ENCODE peak calls at places on chromosomes 13 and 19, in eight cellular contexts. M, E, U, T, I, Q, V and D are unnamed samples.

GRCh38 chr13:31043891-31044657 is 111.6 kb downstream of the TEX26 start:
- DNase-seq in M (peak), U (peak), I (peak), Q (peak), V (peak), T (peak), E (peak), D (peak)

GRCh38 chr19:41334793-41335192 is 18.9 kb downstream of the TGFB1 start:
- DNase-seq in E (no peak), I (no peak), V (no peak), M (no peak), T (no peak), Q (no peak), U (no peak), D (no peak)

GRCh38 chr19:32407004-32407992 is 1.7 kb downstream of the DPY19L3 start:
- DNase-seq in M (peak), U (no peak), E (no peak), Q (no peak), T (no peak), I (no peak), V (no peak), D (no peak)

GRCh38 chr13:29548722-29549446 is 46.6 kb downstream of the SLC7A1 start:
- DNase-seq in M (no peak), Q (no peak), U (no peak), E (no peak), I (no peak), V (no peak), T (no peak), D (no peak)

GRCh38 chr19:2478324-2478755 is 2.4 kb downstream of the GADD45B start:
- DNase-seq in U (peak), V (no peak), I (peak), E (no peak), M (peak), T (peak), Q (peak), D (peak)

GRCh38 chr13:31037874-31038475 is 105.5 kb downstream of the TEX26 start:
- DNase-seq in M (no peak), Q (no peak), U (no peak), E (no peak), I (no peak), T (no peak), V (no peak), D (no peak)

GRCh38 chr19:12639901-12640613 is 26.5 kb downstream of the MAN2B1 start:
- DNase-seq in Q (peak), U (peak), E (peak), M (peak), V (peak), I (peak), T (peak), D (peak)

GRCh38 chr19:19315444-19315843 is 4.9 kb downstream of the SUGP1 start:
- DNase-seq in T (no peak), Q (no peak), E (no peak), M (no peak), I (no peak), U (no peak), V (no peak), D (no peak)

GRCh38 chr19:33443638-33444195 is 70.2 kb downstream of the CEBPG start:
- DNase-seq in M (no peak), T (no peak), E (no peak), V (no peak), I (peak), U (no peak), Q (no peak), D (no peak)